ENCODE peak calls at places on chromosomes 6 and 20, in ten cellular contexts. One of them, this sample, is unnamed.

GRCh38 chr6:35668708-35669440 is 19.8 kb downstream of the FKBP5 start:
- DNase-seq in NB4: no peak
- DNase-seq in endothelial cell: no peak
- DNase-seq in GM10248: no peak
- DNase-seq in AG09319: no peak
- DNase-seq in GM12865: no peak
- DNase-seq in nephron progenitor cell: no peak
- DNase-seq in fibroblast of pulmonary artery: peak
- DNase-seq in choroid plexus epithelial cell: no peak
- DNase-seq in HFFc6: no peak
- DNase-seq in this sample: no peak

GRCh38 chr6:107323133-107323785 is 136.1 kb downstream of the PDSS2 start:
- DNase-seq in NB4: no peak
- DNase-seq in endothelial cell: no peak
- DNase-seq in GM10248: no peak
- DNase-seq in AG09319: peak
- DNase-seq in GM12865: no peak
- DNase-seq in nephron progenitor cell: no peak
- DNase-seq in fibroblast of pulmonary artery: peak
- DNase-seq in choroid plexus epithelial cell: peak
- DNase-seq in HFFc6: peak
- DNase-seq in this sample: no peak

GRCh38 chr6:27890351-27891299 is 21.6 kb downstream of the OR2B2 start:
- DNase-seq in NB4: peak
- DNase-seq in endothelial cell: peak
- DNase-seq in GM10248: peak
- DNase-seq in AG09319: peak
- DNase-seq in GM12865: peak
- DNase-seq in nephron progenitor cell: peak
- DNase-seq in fibroblast of pulmonary artery: peak
- DNase-seq in choroid plexus epithelial cell: peak
- DNase-seq in HFFc6: peak
- DNase-seq in this sample: peak

GRCh38 chr6:136927313-136927712 is 5.2 kb downstream of the SLC35D3 start:
- DNase-seq in NB4: peak
- DNase-seq in endothelial cell: peak
- DNase-seq in GM10248: peak
- DNase-seq in AG09319: no peak
- DNase-seq in GM12865: peak
- DNase-seq in nephron progenitor cell: no peak
- DNase-seq in fibroblast of pulmonary artery: peak
- DNase-seq in choroid plexus epithelial cell: peak
- DNase-seq in HFFc6: peak
- DNase-seq in this sample: no peak

GRCh38 chr20:50815162-50815989 is 20.5 kb downstream of the BCAS4 start:
- DNase-seq in NB4: peak
- DNase-seq in endothelial cell: no peak
- DNase-seq in GM10248: peak
- DNase-seq in AG09319: no peak
- DNase-seq in GM12865: peak
- DNase-seq in nephron progenitor cell: no peak
- DNase-seq in fibroblast of pulmonary artery: no peak
- DNase-seq in choroid plexus epithelial cell: peak
- DNase-seq in HFFc6: peak
- DNase-seq in this sample: no peak

GRCh38 chr6:100467144-100468012 is 2.7 kb upstream of the SIM1 start:
- DNase-seq in NB4: no peak
- DNase-seq in endothelial cell: no peak
- DNase-seq in GM10248: no peak
- DNase-seq in AG09319: no peak
- DNase-seq in GM12865: no peak
- DNase-seq in nephron progenitor cell: peak
- DNase-seq in fibroblast of pulmonary artery: no peak
- DNase-seq in choroid plexus epithelial cell: no peak
- DNase-seq in HFFc6: no peak
- DNase-seq in this sample: no peak

GRCh38 chr6:154370545-154370944 is 13.9 kb upstream of the IPCEF1 start:
- DNase-seq in NB4: peak
- DNase-seq in endothelial cell: peak
- DNase-seq in GM10248: peak
- DNase-seq in AG09319: peak
- DNase-seq in GM12865: peak
- DNase-seq in nephron progenitor cell: no peak
- DNase-seq in fibroblast of pulmonary artery: peak
- DNase-seq in choroid plexus epithelial cell: peak
- DNase-seq in HFFc6: peak
- DNase-seq in this sample: no peak

GRCh38 chr6:78962458-78962857 is 95.1 kb downstream of the IRAK1BP1 start:
- DNase-seq in NB4: no peak
- DNase-seq in endothelial cell: no peak
- DNase-seq in GM10248: no peak
- DNase-seq in AG09319: no peak
- DNase-seq in GM12865: no peak
- DNase-seq in nephron progenitor cell: no peak
- DNase-seq in fibroblast of pulmonary artery: no peak
- DNase-seq in choroid plexus epithelial cell: no peak
- DNase-seq in HFFc6: no peak
- DNase-seq in this sample: no peak

GRCh38 chr6:157461000-157461915 is 80.3 kb downstream of the ZDHHC14 start:
- DNase-seq in NB4: no peak
- DNase-seq in endothelial cell: peak
- DNase-seq in GM10248: peak
- DNase-seq in AG09319: no peak
- DNase-seq in GM12865: peak
- DNase-seq in nephron progenitor cell: no peak
- DNase-seq in fibroblast of pulmonary artery: peak
- DNase-seq in choroid plexus epithelial cell: peak
- DNase-seq in HFFc6: peak
- DNase-seq in this sample: no peak

GRCh38 chr20:17725094-17725835 is 25.5 kb downstream of the BANF2 start:
- DNase-seq in NB4: no peak
- DNase-seq in endothelial cell: no peak
- DNase-seq in GM10248: no peak
- DNase-seq in AG09319: no peak
- DNase-seq in GM12865: no peak
- DNase-seq in nephron progenitor cell: no peak
- DNase-seq in fibroblast of pulmonary artery: no peak
- DNase-seq in choroid plexus epithelial cell: no peak
- DNase-seq in HFFc6: no peak
- DNase-seq in this sample: no peak

GRCh38 chr20:4134355-4134834 is 119.0 kb upstream of the RNF24 start:
- DNase-seq in NB4: no peak
- DNase-seq in endothelial cell: no peak
- DNase-seq in GM10248: no peak
- DNase-seq in AG09319: no peak
- DNase-seq in GM12865: no peak
- DNase-seq in nephron progenitor cell: no peak
- DNase-seq in fibroblast of pulmonary artery: no peak
- DNase-seq in choroid plexus epithelial cell: no peak
- DNase-seq in HFFc6: no peak
- DNase-seq in this sample: no peak

GRCh38 chr20:59787186-59787890 is 146.1 kb downstream of the SYCP2 start:
- DNase-seq in NB4: peak
- DNase-seq in endothelial cell: no peak
- DNase-seq in GM10248: no peak
- DNase-seq in AG09319: no peak
- DNase-seq in GM12865: no peak
- DNase-seq in nephron progenitor cell: no peak
- DNase-seq in fibroblast of pulmonary artery: no peak
- DNase-seq in choroid plexus epithelial cell: no peak
- DNase-seq in HFFc6: no peak
- DNase-seq in this sample: no peak

GRCh38 chr6:157868835-157869234 is 45.8 kb downstream of the SNX9 start:
- DNase-seq in NB4: no peak
- DNase-seq in endothelial cell: peak
- DNase-seq in GM10248: no peak
- DNase-seq in AG09319: no peak
- DNase-seq in GM12865: no peak
- DNase-seq in nephron progenitor cell: no peak
- DNase-seq in fibroblast of pulmonary artery: no peak
- DNase-seq in choroid plexus epithelial cell: no peak
- DNase-seq in HFFc6: no peak
- DNase-seq in this sample: no peak

GRCh38 chr6:31174378-31174777 is 3.9 kb upstream of the POU5F1 start:
- DNase-seq in NB4: no peak
- DNase-seq in endothelial cell: no peak
- DNase-seq in GM10248: no peak
- DNase-seq in AG09319: no peak
- DNase-seq in GM12865: no peak
- DNase-seq in nephron progenitor cell: no peak
- DNase-seq in fibroblast of pulmonary artery: no peak
- DNase-seq in choroid plexus epithelial cell: no peak
- DNase-seq in HFFc6: no peak
- DNase-seq in this sample: no peak

GRCh38 chr6:2931055-2931454 is 27.9 kb upstream of the SERPINB9 start:
- DNase-seq in NB4: no peak
- DNase-seq in endothelial cell: no peak
- DNase-seq in GM10248: no peak
- DNase-seq in AG09319: no peak
- DNase-seq in GM12865: no peak
- DNase-seq in nephron progenitor cell: no peak
- DNase-seq in fibroblast of pulmonary artery: no peak
- DNase-seq in choroid plexus epithelial cell: no peak
- DNase-seq in HFFc6: no peak
- DNase-seq in this sample: no peak

GRCh38 chr6:36976005-36976261 is 10.1 kb downstream of the MTCH1 start:
- DNase-seq in NB4: no peak
- DNase-seq in endothelial cell: no peak
- DNase-seq in GM10248: no peak
- DNase-seq in AG09319: no peak
- DNase-seq in GM12865: no peak
- DNase-seq in nephron progenitor cell: no peak
- DNase-seq in fibroblast of pulmonary artery: no peak
- DNase-seq in choroid plexus epithelial cell: no peak
- DNase-seq in HFFc6: no peak
- DNase-seq in this sample: no peak

GRCh38 chr20:50528129-50528528 is 17.9 kb downstream of the PTPN1 start:
- DNase-seq in NB4: no peak
- DNase-seq in endothelial cell: no peak
- DNase-seq in GM10248: no peak
- DNase-seq in AG09319: no peak
- DNase-seq in GM12865: no peak
- DNase-seq in nephron progenitor cell: no peak
- DNase-seq in fibroblast of pulmonary artery: no peak
- DNase-seq in choroid plexus epithelial cell: no peak
- DNase-seq in HFFc6: no peak
- DNase-seq in this sample: no peak

GRCh38 chr6:123007885-123008284 is 11.8 kb downstream of the CLVS2 start:
- DNase-seq in NB4: no peak
- DNase-seq in endothelial cell: no peak
- DNase-seq in GM10248: no peak
- DNase-seq in AG09319: no peak
- DNase-seq in GM12865: no peak
- DNase-seq in nephron progenitor cell: no peak
- DNase-seq in fibroblast of pulmonary artery: no peak
- DNase-seq in choroid plexus epithelial cell: no peak
- DNase-seq in HFFc6: no peak
- DNase-seq in this sample: no peak

GRCh38 chr6:125120054-125120590 is 33.5 kb upstream of the TPD52L1 start:
- DNase-seq in NB4: no peak
- DNase-seq in endothelial cell: no peak
- DNase-seq in GM10248: no peak
- DNase-seq in AG09319: no peak
- DNase-seq in GM12865: no peak
- DNase-seq in nephron progenitor cell: no peak
- DNase-seq in fibroblast of pulmonary artery: no peak
- DNase-seq in choroid plexus epithelial cell: no peak
- DNase-seq in HFFc6: no peak
- DNase-seq in this sample: no peak

GRCh38 chr6:5937936-5938706 is 68.6 kb downstream of the NRN1 start:
- DNase-seq in NB4: no peak
- DNase-seq in endothelial cell: no peak
- DNase-seq in GM10248: no peak
- DNase-seq in AG09319: no peak
- DNase-seq in GM12865: no peak
- DNase-seq in nephron progenitor cell: no peak
- DNase-seq in fibroblast of pulmonary artery: no peak
- DNase-seq in choroid plexus epithelial cell: no peak
- DNase-seq in HFFc6: no peak
- DNase-seq in this sample: no peak

GRCh38 chr6:25579902-25580495 is 72.0 kb upstream of the SCGN start:
- DNase-seq in NB4: no peak
- DNase-seq in endothelial cell: no peak
- DNase-seq in GM10248: no peak
- DNase-seq in AG09319: no peak
- DNase-seq in GM12865: peak
- DNase-seq in nephron progenitor cell: no peak
- DNase-seq in fibroblast of pulmonary artery: no peak
- DNase-seq in choroid plexus epithelial cell: no peak
- DNase-seq in HFFc6: no peak
- DNase-seq in this sample: no peak

GRCh38 chr6:139895205-139895793 is 520.9 kb upstream of the CITED2 start:
- DNase-seq in NB4: no peak
- DNase-seq in endothelial cell: no peak
- DNase-seq in GM10248: no peak
- DNase-seq in AG09319: no peak
- DNase-seq in GM12865: no peak
- DNase-seq in nephron progenitor cell: no peak
- DNase-seq in fibroblast of pulmonary artery: peak
- DNase-seq in choroid plexus epithelial cell: peak
- DNase-seq in HFFc6: no peak
- DNase-seq in this sample: no peak
- TF ChIP-seq CTCF in NB4: no peak
- TF ChIP-seq CTCF in endothelial cell: no peak
- TF ChIP-seq CTCF in GM10248: no peak
- TF ChIP-seq CTCF in AG09319: no peak
- TF ChIP-seq CTCF in GM12865: no peak
- TF ChIP-seq CTCF in nephron progenitor cell: no peak
- TF ChIP-seq CTCF in fibroblast of pulmonary artery: peak
- TF ChIP-seq CTCF in choroid plexus epithelial cell: no peak
- TF ChIP-seq CTCF in HFFc6: peak
- TF ChIP-seq CTCF in this sample: peak

GRCh38 chr6:129432738-129433137 is 277.2 kb downstream of the ARHGAP18 start:
- DNase-seq in NB4: no peak
- DNase-seq in endothelial cell: no peak
- DNase-seq in GM10248: no peak
- DNase-seq in AG09319: no peak
- DNase-seq in GM12865: no peak
- DNase-seq in nephron progenitor cell: no peak
- DNase-seq in fibroblast of pulmonary artery: no peak
- DNase-seq in choroid plexus epithelial cell: peak
- DNase-seq in HFFc6: no peak
- DNase-seq in this sample: no peak
- TF ChIP-seq CTCF in NB4: peak
- TF ChIP-seq CTCF in endothelial cell: no peak
- TF ChIP-seq CTCF in GM10248: no peak
- TF ChIP-seq CTCF in AG09319: no peak
- TF ChIP-seq CTCF in GM12865: peak
- TF ChIP-seq CTCF in nephron progenitor cell: peak
- TF ChIP-seq CTCF in fibroblast of pulmonary artery: peak
- TF ChIP-seq CTCF in choroid plexus epithelial cell: peak
- TF ChIP-seq CTCF in HFFc6: peak
- TF ChIP-seq CTCF in this sample: peak

GRCh38 chr20:25076731-25077609 is 5.0 kb downstream of the VSX1 start:
- DNase-seq in NB4: peak
- DNase-seq in endothelial cell: no peak
- DNase-seq in GM10248: no peak
- DNase-seq in AG09319: no peak
- DNase-seq in GM12865: peak
- DNase-seq in nephron progenitor cell: no peak
- DNase-seq in fibroblast of pulmonary artery: peak
- DNase-seq in choroid plexus epithelial cell: no peak
- DNase-seq in HFFc6: no peak
- DNase-seq in this sample: no peak
- TF ChIP-seq CTCF in NB4: peak
- TF ChIP-seq CTCF in endothelial cell: no peak
- TF ChIP-seq CTCF in GM10248: peak
- TF ChIP-seq CTCF in AG09319: peak
- TF ChIP-seq CTCF in GM12865: peak
- TF ChIP-seq CTCF in nephron progenitor cell: no peak
- TF ChIP-seq CTCF in fibroblast of pulmonary artery: peak
- TF ChIP-seq CTCF in choroid plexus epithelial cell: peak
- TF ChIP-seq CTCF in HFFc6: peak
- TF ChIP-seq CTCF in this sample: peak

GRCh38 chr20:39112196-39112743 is 150.1 kb downstream of the DHX35 start:
- DNase-seq in NB4: peak
- DNase-seq in endothelial cell: peak
- DNase-seq in GM10248: peak
- DNase-seq in AG09319: no peak
- DNase-seq in GM12865: peak
- DNase-seq in nephron progenitor cell: peak
- DNase-seq in fibroblast of pulmonary artery: peak
- DNase-seq in choroid plexus epithelial cell: peak
- DNase-seq in HFFc6: peak
- DNase-seq in this sample: peak
- TF ChIP-seq CTCF in NB4: peak
- TF ChIP-seq CTCF in endothelial cell: peak
- TF ChIP-seq CTCF in GM10248: peak
- TF ChIP-seq CTCF in AG09319: peak
- TF ChIP-seq CTCF in GM12865: peak
- TF ChIP-seq CTCF in nephron progenitor cell: peak
- TF ChIP-seq CTCF in fibroblast of pulmonary artery: peak
- TF ChIP-seq CTCF in choroid plexus epithelial cell: peak
- TF ChIP-seq CTCF in HFFc6: peak
- TF ChIP-seq CTCF in this sample: peak